ENCODE peak calls at places on chromosomes 3 and 15, in six cellular contexts. V is RWPE1, Z is testis, P is AG04449, U is SK-N-SH, H is AG09309. S is an unnamed sample.

GRCh38 chr15:66703540-66703941 is 1.5 kb downstream of the SMAD6 start:
- DNase-seq in V (no peak), Z (peak), P (no peak), U (peak), H (no peak), S (no peak)

GRCh38 chr3:127637546-127637945 is 8.6 kb downstream of the PODXL2 start:
- DNase-seq in V (no peak), Z (no peak), P (no peak), U (peak), H (no peak), S (no peak)

GRCh38 chr15:45320581-45320980 is 57.8 kb downstream of the GATM start:
- DNase-seq in V (peak), Z (no peak), P (no peak), U (no peak), H (no peak), S (no peak)

GRCh38 chr15:77869021-77869895 is 208.3 kb downstream of the TBC1D2B start:
- DNase-seq in V (peak), Z (no peak), P (no peak), U (no peak), H (no peak), S (no peak)

GRCh38 chr3:27533718-27534578 is 49.8 kb upstream of the SLC4A7 start:
- DNase-seq in V (peak), Z (no peak), P (peak), U (no peak), H (peak), S (peak)

GRCh38 chr3:146536681-146537080 is 7.7 kb downstream of the PLSCR1 start:
- DNase-seq in V (no peak), Z (no peak), P (no peak), U (no peak), H (no peak), S (no peak)

GRCh38 chr3:57184516-57184915 is 15.3 kb downstream of the HESX1 start:
- DNase-seq in V (no peak), Z (no peak), P (no peak), U (peak), H (no peak), S (no peak)

GRCh38 chr3:127546517-127546916 is 44.0 kb downstream of the TPRA1 start:
- DNase-seq in V (no peak), Z (no peak), P (no peak), U (no peak), H (no peak), S (no peak)

GRCh38 chr3:70264122-70264780 is 48.2 kb downstream of the MDFIC2 start:
- DNase-seq in V (no peak), Z (no peak), P (no peak), U (no peak), H (no peak), S (no peak)

GRCh38 chr15:63985221-63986184 is 60.8 kb downstream of the DAPK2 start:
- DNase-seq in V (no peak), Z (peak), P (no peak), U (no peak), H (no peak), S (no peak)

GRCh38 chr15:34341922-34342736 is 807 bp downstream of the NOP10 start:
- DNase-seq in V (no peak), Z (no peak), P (no peak), U (no peak), H (no peak), S (no peak)

GRCh38 chr3:187999821-188000220 is 154.1 kb upstream of the LPP start:
- DNase-seq in V (no peak), Z (no peak), P (no peak), U (no peak), H (no peak), S (no peak)

GRCh38 chr3:133991637-133992036 is 38.1 kb downstream of the SLCO2A1 start:
- DNase-seq in V (no peak), Z (no peak), P (no peak), U (no peak), H (no peak), S (no peak)

GRCh38 chr3:15768421-15769255 is 29.1 kb downstream of the ANKRD28 start:
- DNase-seq in V (peak), Z (no peak), P (peak), U (no peak), H (peak), S (peak)

GRCh38 chr3:179872842-179873241 is 163.9 kb downstream of the PEX5L start:
- DNase-seq in V (no peak), Z (no peak), P (no peak), U (no peak), H (no peak), S (no peak)

GRCh38 chr3:171862993-171863521 is 19.9 kb downstream of the TMEM212 start:
- DNase-seq in V (no peak), Z (peak), P (no peak), U (no peak), H (no peak), S (no peak)

GRCh38 chr3:57805674-57806073 is 49.6 kb downstream of the SLMAP start:
- DNase-seq in V (peak), Z (no peak), P (no peak), U (no peak), H (peak), S (peak)

GRCh38 chr15:63000706-63001105 is 41.8 kb upstream of the TPM1 start:
- DNase-seq in V (no peak), Z (peak), P (no peak), U (peak), H (no peak), S (no peak)

GRCh38 chr15:71752604-71753289 is 57.6 kb upstream of the NR2E3 start:
- DNase-seq in V (peak), Z (peak), P (peak), U (peak), H (peak), S (peak)

GRCh38 chr15:99696096-99696495 is 37.1 kb downstream of the LYSMD4 start:
- DNase-seq in V (no peak), Z (no peak), P (no peak), U (no peak), H (no peak), S (no peak)

GRCh38 chr3:196274585-196274984 is 12.9 kb downstream of the PCYT1A start:
- DNase-seq in V (no peak), Z (no peak), P (no peak), U (no peak), H (no peak), S (no peak)

GRCh38 chr15:76327191-76328105 is 9.1 kb upstream of the ISL2 start:
- DNase-seq in V (peak), Z (no peak), P (no peak), U (no peak), H (no peak), S (no peak)

GRCh38 chr3:111998661-111999641 is at the start of gene TAGLN3:
- DNase-seq in V (no peak), Z (no peak), P (no peak), U (peak), H (no peak), S (no peak)

GRCh38 chr15:25774871-25775270 is 88.3 kb downstream of the ATP10A start:
- DNase-seq in V (no peak), Z (no peak), P (no peak), U (no peak), H (no peak), S (no peak)

GRCh38 chr3:138114988-138115971 is at the start of gene DZIP1L:
- DNase-seq in V (peak), Z (peak), P (peak), U (peak), H (no peak), S (peak)

GRCh38 chr3:100449214-100449613 is 43.2 kb upstream of the TMEM45A start:
- DNase-seq in V (no peak), Z (no peak), P (no peak), U (no peak), H (no peak), S (no peak)

GRCh38 chr3:106206613-106207012 is 337.8 kb upstream of the CBLB start:
- DNase-seq in V (no peak), Z (no peak), P (no peak), U (no peak), H (no peak), S (no peak)

GRCh38 chr15:52133510-52134220 is 21.1 kb upstream of the BCL2L10 start:
- DNase-seq in V (no peak), Z (no peak), P (no peak), U (no peak), H (no peak), S (no peak)

GRCh38 chr3:171018151-171018935 is 8.2 kb downstream of the SLC2A2 start:
- DNase-seq in V (no peak), Z (no peak), P (no peak), U (no peak), H (no peak), S (no peak)

GRCh38 chr15:100683434-100683833 is 81.0 kb downstream of the ASB7 start:
- DNase-seq in V (no peak), Z (no peak), P (no peak), U (no peak), H (no peak), S (no peak)

GRCh38 chr15:34323217-34323616 is 14.4 kb downstream of the SLC12A6 start:
- DNase-seq in V (no peak), Z (no peak), P (no peak), U (no peak), H (no peak), S (no peak)

GRCh38 chr3:114213669-114214541 is 23.5 kb downstream of the ZNF80 start:
- DNase-seq in V (peak), Z (no peak), P (peak), U (peak), H (peak), S (peak)
- TF ChIP-seq CTCF in V (no peak), Z (no peak), P (no peak), U (peak), H (no peak), S (no peak)

DNA sequence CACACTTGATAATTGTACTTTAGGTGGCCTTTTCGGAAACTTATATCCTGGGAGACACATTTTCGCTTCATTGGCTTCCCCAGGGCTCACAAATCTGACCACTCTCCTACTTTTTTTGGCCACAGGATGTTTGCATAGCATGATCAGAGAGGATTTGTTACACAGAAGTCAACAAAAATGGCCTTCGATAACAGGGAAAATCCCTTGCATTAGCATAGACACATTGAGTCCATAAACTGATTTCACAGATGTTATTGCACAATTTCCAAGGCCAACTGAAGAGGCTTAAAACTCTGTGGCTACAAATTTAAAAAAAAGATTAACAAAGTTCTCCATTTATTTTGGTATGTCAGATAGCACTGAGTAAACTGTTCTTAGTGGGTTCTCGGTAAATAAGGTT is 189.1 kb upstream of the SYNPR start:
- DNase-seq in V (no peak), Z (no peak), P (no peak), U (no peak), H (no peak), S (no peak)
- TF ChIP-seq CTCF in V (no peak), Z (no peak), P (no peak), U (no peak), H (no peak), S (no peak)

GRCh38 chr15:39924437-39924836 is 4.4 kb upstream of the GPR176 start:
- DNase-seq in V (no peak), Z (no peak), P (no peak), U (no peak), H (no peak), S (no peak)

GRCh38 chr15:39926526-39926925 is 6.5 kb upstream of the GPR176 start:
- DNase-seq in V (no peak), Z (no peak), P (no peak), U (no peak), H (no peak), S (no peak)

GRCh38 chr15:39921274-39921638 is 1.2 kb upstream of the GPR176 start:
- DNase-seq in V (no peak), Z (no peak), P (no peak), U (no peak), H (no peak), S (no peak)

GRCh38 chr15:39922450-39923092 is 2.5 kb upstream of the GPR176 start:
- DNase-seq in V (no peak), Z (no peak), P (no peak), U (no peak), H (no peak), S (no peak)

DNA sequence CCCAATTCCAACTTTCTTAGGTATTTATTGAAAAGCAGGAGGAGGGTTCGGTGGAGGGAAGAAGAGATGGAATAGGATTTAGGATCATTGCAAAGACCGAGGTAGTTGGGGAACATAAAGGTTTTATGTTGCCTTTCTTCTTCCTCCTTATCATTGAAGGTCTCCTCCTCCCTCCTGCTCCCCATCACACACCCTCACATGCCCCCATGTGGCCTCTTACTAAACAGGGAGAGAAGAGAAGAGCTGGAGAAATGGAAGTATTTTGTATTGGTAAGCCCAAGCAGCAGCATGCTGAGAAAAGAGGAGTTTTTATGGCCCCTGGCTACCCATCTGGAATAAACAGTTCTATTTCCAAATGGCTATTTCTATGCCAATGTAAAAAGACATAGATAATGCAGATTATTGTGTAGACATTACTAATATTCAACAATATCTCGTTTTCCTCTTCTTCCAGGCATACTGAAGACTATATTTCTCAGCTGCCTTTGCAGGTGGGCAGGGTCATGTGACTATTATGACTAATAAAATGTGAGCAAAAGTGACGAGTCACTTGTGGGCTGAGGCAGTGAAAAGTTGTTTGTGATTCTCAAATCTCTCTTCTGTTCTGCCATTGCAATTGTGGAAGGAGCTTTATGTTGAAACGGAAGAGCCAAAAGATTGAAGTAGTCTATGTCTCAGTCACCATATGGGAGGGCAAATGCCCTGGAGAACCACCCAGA is 5.2 kb upstream of the GPR176 start:
- DNase-seq in V (peak), Z (no peak), P (no peak), U (no peak), H (no peak), S (no peak)
- TF ChIP-seq CTCF in V (no peak), Z (no peak), P (no peak), U (no peak), H (no peak), S (peak)

GRCh38 chr3:150743508-150743907 is 19.5 kb downstream of the SIAH2 start:
- DNase-seq in V (peak), Z (no peak), P (no peak), U (no peak), H (no peak), S (no peak)

GRCh38 chr3:150745832-150746231 is 17.1 kb downstream of the SIAH2 start:
- DNase-seq in V (no peak), Z (peak), P (no peak), U (no peak), H (no peak), S (no peak)

GRCh38 chr3:150742679-150743078 is 20.3 kb downstream of the SIAH2 start:
- DNase-seq in V (no peak), Z (no peak), P (no peak), U (no peak), H (no peak), S (no peak)

GRCh38 chr3:150742141-150742523 is 20.8 kb downstream of the SIAH2 start:
- DNase-seq in V (no peak), Z (no peak), P (no peak), U (no peak), H (no peak), S (no peak)

DNA sequence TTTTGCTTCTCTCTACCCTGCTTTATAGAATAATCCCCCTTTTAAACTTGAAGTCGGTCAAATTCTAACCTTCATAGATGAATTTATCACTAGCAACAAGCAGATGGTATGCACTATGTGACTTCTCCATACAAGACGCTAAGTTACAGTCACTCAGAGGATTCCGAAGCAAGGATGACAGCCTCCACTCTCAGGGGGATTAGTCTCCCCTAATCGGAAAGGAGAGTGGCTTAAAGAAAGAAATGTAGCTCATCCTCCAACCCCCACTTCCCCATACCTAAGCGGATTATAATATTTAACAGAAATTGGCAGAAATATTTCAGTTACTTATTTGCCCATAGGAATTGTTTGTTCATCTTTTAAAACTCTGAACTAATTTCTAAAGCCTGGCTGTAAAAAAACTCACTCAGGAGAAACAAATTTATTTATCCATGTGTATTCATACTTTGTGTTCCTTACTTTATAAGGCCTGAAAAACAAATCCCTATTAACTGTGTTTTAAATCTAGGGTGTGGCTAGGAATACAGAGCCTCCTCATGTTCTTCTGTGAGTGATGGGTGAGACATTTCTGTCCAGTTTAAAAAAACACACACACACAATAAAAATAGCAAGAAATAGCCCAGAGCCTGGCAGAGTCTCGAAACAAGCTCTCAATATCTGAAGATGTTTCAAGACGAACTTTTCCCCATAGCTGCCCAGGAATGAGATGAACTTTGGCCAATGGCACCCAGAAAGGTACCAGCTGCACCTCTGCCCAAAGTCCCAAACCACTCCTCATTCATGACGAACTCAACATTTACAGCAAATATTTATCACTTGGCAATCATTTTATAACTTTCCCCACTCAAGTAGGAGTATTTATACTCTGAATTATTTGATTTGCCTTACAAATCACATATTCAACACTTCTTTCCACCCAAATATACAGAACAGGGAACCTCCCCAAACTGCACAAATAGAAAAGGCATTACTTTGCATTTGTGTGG is 18.6 kb downstream of the SIAH2 start:
- DNase-seq in V (no peak), Z (no peak), P (no peak), U (no peak), H (no peak), S (no peak)
- TF ChIP-seq CTCF in V (no peak), Z (no peak), P (no peak), U (no peak), H (no peak), S (no peak)

GRCh38 chr3:177358085-177358967 is 161.0 kb upstream of the TBL1XR1 start:
- DNase-seq in V (peak), Z (peak), P (no peak), U (peak), H (no peak), S (no peak)
- TF ChIP-seq CTCF in V (no peak), Z (no peak), P (no peak), U (no peak), H (no peak), S (no peak)

GRCh38 chr15:89501646-89502045 is 5.3 kb upstream of the RHCG start:
- DNase-seq in V (no peak), Z (no peak), P (no peak), U (no peak), H (no peak), S (no peak)

GRCh38 chr15:89502867-89503595 is 6.6 kb upstream of the RHCG start:
- DNase-seq in V (peak), Z (no peak), P (no peak), U (no peak), H (no peak), S (no peak)

GRCh38 chr15:89498574-89498906 is 2.2 kb upstream of the RHCG start:
- DNase-seq in V (no peak), Z (no peak), P (no peak), U (no peak), H (no peak), S (no peak)

GRCh38 chr15:89499156-89499555 is 2.8 kb upstream of the RHCG start:
- DNase-seq in V (no peak), Z (no peak), P (no peak), U (no peak), H (no peak), S (no peak)

GRCh38 chr15:89500397-89501270 is 4.3 kb upstream of the RHCG start:
- DNase-seq in V (no peak), Z (no peak), P (no peak), U (no peak), H (no peak), S (no peak)
- TF ChIP-seq CTCF in V (no peak), Z (no peak), P (no peak), U (peak), H (peak), S (peak)

S was measured in AG04450.